ENCODE peak calls at places on chromosome 18, in ten cellular contexts. G is endothelial cell; P is spleen; B is foreskin fibroblast; I is stromal cell of bone marrow; F is astrocyte of the spinal cord; U is activated naive CD8-positive, alpha-beta T cell treated with anti-CD3 and anti-CD28 coated beads for 36 hours; D is posterior cingulate gyrus; S is NCI-H187; V is NCI-H774. H is an unnamed sample.

GRCh38 chr18:59233017-59233410 is 13.1 kb downstream of the GRP start:
- DNase-seq in D (no peak), U (no peak), F (no peak), V (no peak), B (peak), G (no peak), P (no peak), S (no peak), I (peak), H (no peak)

GRCh38 chr18:22846088-22846683 is 86.9 kb upstream of the RBBP8 start:
- DNase-seq in U (no peak), D (no peak), G (no peak), I (no peak), F (no peak), B (no peak), V (peak), P (no peak), S (no peak), H (no peak)

GRCh38 chr18:10530852-10531251 is 5.0 kb downstream of the NAPG start:
- DNase-seq in F (peak), B (no peak), P (no peak), V (no peak), I (no peak), G (no peak), D (no peak), S (no peak), U (peak), H (no peak)

GRCh38 chr18:23578067-23578705 is 8.1 kb downstream of the NPC1 start:
- DNase-seq in F (no peak), G (no peak), B (no peak), I (no peak), P (no peak), U (no peak), S (no peak), D (no peak), V (no peak), H (no peak)

GRCh38 chr18:59621027-59621426 is 76.2 kb downstream of the CCBE1 start:
- DNase-seq in G (no peak), D (no peak), F (no peak), V (no peak), P (no peak), U (no peak), I (no peak), S (no peak), B (no peak), H (no peak)

GRCh38 chr18:37175727-37176126 is 346.8 kb downstream of the KIAA1328 start:
- DNase-seq in B (no peak), D (no peak), S (no peak), U (no peak), I (no peak), F (no peak), P (no peak), V (no peak), G (no peak), H (no peak)

GRCh38 chr18:27715751-27716150 is 461.2 kb downstream of the CDH2 start:
- DNase-seq in S (no peak), U (no peak), F (no peak), B (no peak), P (no peak), V (no peak), D (no peak), G (no peak), I (no peak), H (no peak)

GRCh38 chr18:36756262-36756661 is 72.5 kb downstream of the TPGS2 start:
- DNase-seq in U (no peak), S (no peak), P (no peak), D (no peak), G (no peak), V (no peak), B (peak), F (no peak), I (no peak), H (no peak)

GRCh38 chr18:24368749-24369148 is 28.9 kb downstream of the OSBPL1A start:
- DNase-seq in I (no peak), F (no peak), V (no peak), P (no peak), S (no peak), U (no peak), D (no peak), B (no peak), G (no peak), H (peak)

GRCh38 chr18:22170421-22171262 is 1.3 kb downstream of the GATA6 start:
- DNase-seq in B (peak), S (no peak), F (peak), U (no peak), G (no peak), V (no peak), P (peak), I (peak), D (no peak), H (no peak)

GRCh38 chr18:61651880-61652268 is 240.9 kb downstream of the RNF152 start:
- DNase-seq in U (no peak), S (no peak), B (no peak), D (no peak), F (no peak), G (no peak), P (no peak), I (no peak), V (peak), H (no peak)